ENCODE peak calls at places on chromosomes 6 and 20, in nine cellular contexts. I is IMR-90; T is transverse colon; G is kidney epithelial cell; Q is HL-60; H is effector memory CD4-positive, alpha-beta T cell; B is breast epithelium; Y is PC-9; V is CD8-positive, alpha-beta T cell. W is an unnamed sample. For H3K27me3, the result is how much of the 10 kb centered on the place peaks cover.

GRCh38 chr6:135438907-135439535 is 58.5 kb downstream of the AHI1 start:
- DNase-seq in I (peak), T (no peak), G (no peak), Q (no peak), H (no peak), B (no peak), Y (no peak), V (no peak), W (no peak)

GRCh38 chr6:20569000-20569610 is 34.8 kb downstream of the CDKAL1 start:
- DNase-seq in I (peak), T (no peak), G (peak), Q (no peak), H (no peak), B (no peak), Y (no peak), V (no peak), W (no peak)

GRCh38 chr6:44219815-44220784 is 3.3 kb upstream of the SLC29A1 start:
- DNase-seq in I (no peak), T (no peak), G (no peak), Q (no peak), H (no peak), B (no peak), Y (no peak), V (no peak), W (no peak)

GRCh38 chr20:38196592-38196991 is 31.5 kb upstream of the TGM2 start:
- DNase-seq in I (peak), T (peak), G (no peak), Q (peak), H (no peak), B (no peak), Y (peak), V (no peak), W (peak)

GRCh38 chr6:7156666-7157278 is 49.0 kb downstream of the RREB1 start:
- DNase-seq in I (peak), T (no peak), G (no peak), Q (no peak), H (no peak), B (no peak), Y (no peak), V (no peak), W (no peak)

GRCh38 chr6:44494011-44494501 is 106.5 kb downstream of the CDC5L start:
- DNase-seq in I (peak), T (no peak), G (peak), Q (no peak), H (no peak), B (no peak), Y (peak), V (no peak), W (no peak)

GRCh38 chr6:121549741-121550140 is 114.3 kb downstream of the GJA1 start:
- DNase-seq in I (peak), T (no peak), G (peak), Q (no peak), H (no peak), B (no peak), Y (no peak), V (no peak), W (no peak)

GRCh38 chr6:106387875-106388274 is 27.4 kb downstream of the CRYBG1 start:
- DNase-seq in I (no peak), T (no peak), G (no peak), Q (no peak), H (no peak), B (no peak), Y (no peak), V (no peak), W (no peak)

GRCh38 chr6:150072201-150072600 is 3.3 kb upstream of the ULBP3 start:
- DNase-seq in I (peak), T (peak), G (peak), Q (no peak), H (no peak), B (peak), Y (peak), V (peak), W (peak)

GRCh38 chr6:14795451-14795850 is 450.4 kb upstream of the JARID2 start:
- DNase-seq in I (no peak), T (no peak), G (no peak), Q (no peak), H (no peak), B (no peak), Y (no peak), V (no peak), W (no peak)

GRCh38 chr6:17904491-17905120 is 82.8 kb downstream of the KIF13A start:
- DNase-seq in I (peak), T (no peak), G (no peak), Q (no peak), H (no peak), B (no peak), Y (no peak), V (no peak), W (peak)

GRCh38 chr6:169252805-169253189 is 849 bp downstream of the THBS2 start:
- DNase-seq in I (no peak), T (no peak), G (no peak), Q (no peak), H (no peak), B (no peak), Y (no peak), V (no peak), W (no peak)

GRCh38 chr6:24614048-24614420 is 32.0 kb downstream of the KIAA0319 start:
- DNase-seq in I (no peak), T (no peak), G (no peak), Q (no peak), H (no peak), B (no peak), Y (no peak), V (no peak), W (no peak)

GRCh38 chr20:11091496-11091895 is 417.7 kb upstream of the JAG1 start:
- DNase-seq in I (no peak), T (no peak), G (no peak), Q (no peak), H (no peak), B (no peak), Y (no peak), V (no peak), W (no peak)

GRCh38 chr20:58361549-58361948 is 27.5 kb upstream of the VAPB start:
- DNase-seq in I (peak), T (no peak), G (no peak), Q (no peak), H (no peak), B (no peak), Y (no peak), V (no peak), W (no peak)

GRCh38 chr20:47146703-47147102 is 209.8 kb downstream of the ZMYND8 start:
- DNase-seq in I (peak), T (no peak), G (peak), Q (no peak), H (no peak), B (no peak), Y (peak), V (no peak), W (no peak)

GRCh38 chr20:2380601-2381000 is at the start of gene TGM6:
- DNase-seq in I (no peak), T (no peak), G (no peak), Q (no peak), H (no peak), B (no peak), Y (no peak), V (no peak), W (no peak)

GRCh38 chr20:34791289-34792020 is 34.0 kb downstream of the NCOA6 start:
- DNase-seq in I (peak), T (no peak), G (no peak), Q (no peak), H (no peak), B (no peak), Y (no peak), V (no peak), W (peak)

GRCh38 chr20:17594443-17594842 is 24.6 kb downstream of the DSTN start:
- DNase-seq in I (peak), T (no peak), G (no peak), Q (no peak), H (no peak), B (peak), Y (peak), V (no peak), W (no peak)

GRCh38 chr20:50533464-50533863 is 23.3 kb downstream of the PTPN1 start:
- DNase-seq in I (no peak), T (no peak), G (no peak), Q (no peak), H (no peak), B (no peak), Y (no peak), V (no peak), W (no peak)

GRCh38 chr20:10711903-10712373 is 38.1 kb upstream of the JAG1 start:
- DNase-seq in I (no peak), T (no peak), G (no peak), Q (no peak), H (no peak), B (no peak), Y (no peak), V (no peak), W (no peak)

GRCh38 chr6:45072014-45072413 is 256.1 kb upstream of the RUNX2 start:
- DNase-seq in I (no peak), T (no peak), G (no peak), Q (peak), H (no peak), B (no peak), Y (no peak), V (no peak), W (no peak)

GRCh38 chr6:7332090-7332745 is 19.2 kb upstream of the SSR1 start:
- DNase-seq in I (no peak), T (no peak), G (no peak), Q (no peak), H (no peak), B (no peak), Y (no peak), V (no peak), W (no peak)

GRCh38 chr6:99589290-99589672 is 17.4 kb upstream of the PRDM13 start:
- DNase-seq in I (no peak), T (no peak), G (no peak), Q (no peak), H (no peak), B (no peak), Y (peak), V (no peak), W (no peak)

GRCh38 chr20:46770330-46771194 is 61.1 kb downstream of the SLC2A10 start:
- DNase-seq in I (peak), T (no peak), G (no peak), Q (no peak), H (no peak), B (no peak), Y (no peak), V (no peak), W (no peak)

GRCh38 chr6:56842602-56843475 is 112.1 kb upstream of the BEND6 start:
- DNase-seq in I (peak), T (peak), G (no peak), Q (no peak), H (no peak), B (no peak), Y (peak), V (no peak), W (peak)

GRCh38 chr6:37741757-37742400 is 44.2 kb upstream of the MDGA1 start:
- DNase-seq in I (no peak), T (peak), G (no peak), Q (no peak), H (no peak), B (no peak), Y (peak), V (no peak), W (no peak)

GRCh38 chr20:48212806-48213509 is 427.7 kb upstream of the SULF2 start:
- DNase-seq in I (no peak), T (no peak), G (no peak), Q (no peak), H (no peak), B (no peak), Y (no peak), V (no peak), W (no peak)

GRCh38 chr20:46708172-46708860 is 1.1 kb upstream of the SLC2A10 start:
- DNase-seq in I (no peak), T (peak), G (no peak), Q (no peak), H (no peak), B (no peak), Y (no peak), V (no peak), W (no peak)

GRCh38 chr20:9409981-9410380 is 104.4 kb upstream of the LAMP5 start:
- DNase-seq in I (peak), T (no peak), G (no peak), Q (no peak), H (no peak), B (no peak), Y (no peak), V (no peak), W (no peak)
- H3K27me3 ChIP-seq in I (under half), T (under half), G (under half), Q (under half), H (under half), B (under half), Y (under half), V (under half), W (under half)

DNA sequence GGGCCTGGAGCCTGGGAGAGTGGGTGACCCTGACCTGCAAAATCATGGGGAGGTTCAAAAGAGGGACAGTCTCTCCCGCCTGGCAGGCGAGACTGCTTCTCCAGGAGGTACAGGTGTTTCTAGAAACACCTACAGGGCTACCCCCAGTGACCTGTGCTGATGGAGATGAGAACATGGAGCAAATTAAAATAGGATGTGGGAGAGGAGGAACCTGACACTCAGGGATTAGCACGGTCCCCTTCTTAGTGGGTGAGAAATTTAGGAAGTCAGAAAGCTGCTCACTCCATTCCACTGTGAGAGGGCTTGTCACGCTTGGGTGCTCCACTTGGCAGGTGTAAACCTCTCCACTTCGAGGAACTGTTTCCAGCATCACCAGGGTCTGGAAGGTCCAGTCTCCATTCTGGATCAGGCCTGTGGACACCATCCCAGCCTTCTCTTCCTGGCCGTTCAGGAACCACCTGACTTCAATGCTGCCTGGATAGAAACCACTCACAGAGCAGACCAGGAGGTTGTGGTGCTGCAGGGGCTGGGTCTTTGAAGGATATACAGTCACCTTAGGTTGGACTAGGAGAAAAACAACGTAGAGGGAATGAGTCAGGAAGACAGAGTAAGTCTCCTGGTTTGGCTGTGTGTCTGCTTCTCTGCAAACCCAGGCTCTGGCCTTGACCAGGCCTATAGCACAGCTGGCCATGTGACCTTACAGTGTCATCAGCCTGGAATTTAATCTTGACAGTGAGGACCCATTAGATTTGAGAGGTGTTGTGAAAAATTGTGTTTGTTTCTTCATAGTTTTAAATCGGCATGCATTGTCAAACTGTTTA is 8.2 kb downstream of the HLA-DRB1 start:
- DNase-seq in I (no peak), T (no peak), G (no peak), Q (no peak), H (no peak), B (no peak), Y (no peak), V (no peak), W (no peak)
- H3K4me3 ChIP-seq in I (no peak), T (no peak), G (no peak), Q (no peak), H (no peak), B (no peak), Y (no peak), V (no peak), W (no peak)

GRCh38 chr6:34062156-34062555 is 83.7 kb downstream of the GRM4 start:
- DNase-seq in I (no peak), T (no peak), G (no peak), Q (no peak), H (no peak), B (no peak), Y (no peak), V (no peak), W (no peak)
- H3K27me3 ChIP-seq in I (half or more), T (under half), G (under half), Q (under half), H (under half), B (under half), Y (half or more), V (under half), W (under half)

GRCh38 chr6:84767591-84768201 is 3.3 kb upstream of the TBX18 start:
- DNase-seq in I (no peak), T (no peak), G (no peak), Q (no peak), H (no peak), B (no peak), Y (no peak), V (no peak), W (no peak)

GRCh38 chr6:84770521-84770920 is 6.1 kb upstream of the TBX18 start:
- DNase-seq in I (no peak), T (no peak), G (no peak), Q (no peak), H (no peak), B (no peak), Y (no peak), V (no peak), W (no peak)

GRCh38 chr6:84766796-84767590 is 2.6 kb upstream of the TBX18 start:
- DNase-seq in I (no peak), T (no peak), G (no peak), Q (no peak), H (no peak), B (no peak), Y (no peak), V (no peak), W (no peak)

GRCh38 chr6:84768442-84769174 is 4.2 kb upstream of the TBX18 start:
- DNase-seq in I (no peak), T (no peak), G (no peak), Q (no peak), H (no peak), B (no peak), Y (no peak), V (no peak), W (no peak)

DNA sequence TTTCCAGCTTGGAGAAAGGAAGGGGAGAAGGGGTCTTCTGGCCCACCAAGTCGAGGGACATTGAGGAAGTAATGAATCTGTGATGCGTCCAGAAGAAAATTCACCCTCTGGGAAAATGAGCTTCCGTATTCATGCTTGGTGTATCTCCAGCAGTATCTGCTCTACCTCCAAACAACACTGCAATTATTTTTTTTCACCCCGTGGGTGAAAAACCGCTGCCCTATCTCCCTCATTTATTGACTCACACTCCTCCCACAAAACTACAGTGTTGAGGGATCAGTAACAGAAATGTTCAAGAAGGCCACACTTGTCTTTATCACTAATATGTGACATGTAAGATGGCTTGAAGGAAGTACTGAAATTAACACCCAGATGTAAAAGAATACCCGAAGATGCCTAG is 4.8 kb upstream of the TBX18 start:
- DNase-seq in I (no peak), T (no peak), G (no peak), Q (no peak), H (no peak), B (no peak), Y (no peak), V (no peak), W (no peak)
- H3K4me3 ChIP-seq in I (no peak), T (no peak), G (no peak), Q (no peak), H (no peak), B (peak), Y (no peak), V (no peak), W (no peak)

GRCh38 chr20:12925863-12926547 is 82.8 kb upstream of the SPTLC3 start:
- DNase-seq in I (no peak), T (no peak), G (no peak), Q (no peak), H (no peak), B (no peak), Y (no peak), V (no peak), W (no peak)
- H3K27me3 ChIP-seq in I (under half), T (under half), G (under half), Q (under half), H (under half), B (under half), Y (under half), V (under half), W (under half)

GRCh38 chr6:30494275-30494990 is 5.1 kb downstream of the HLA-E start:
- DNase-seq in I (no peak), T (no peak), G (no peak), Q (no peak), H (no peak), B (no peak), Y (no peak), V (peak), W (no peak)
- H3K4me3 ChIP-seq in I (no peak), T (no peak), G (no peak), Q (no peak), H (no peak), B (no peak), Y (no peak), V (peak), W (no peak)

GRCh38 chr6:10411915-10412164 is 3.0 kb downstream of the TFAP2A start:
- DNase-seq in I (no peak), T (no peak), G (no peak), Q (no peak), H (no peak), B (no peak), Y (no peak), V (no peak), W (no peak)
- H3K27me3 ChIP-seq in I (half or more), T (half or more), G (half or more), Q (under half), H (half or more), B (under half), Y (under half), V (half or more), W (half or more)

GRCh38 chr20:22449115-22449973 is 135.0 kb downstream of the FOXA2 start:
- DNase-seq in I (no peak), T (no peak), G (no peak), Q (no peak), H (no peak), B (no peak), Y (no peak), V (no peak), W (no peak)

GRCh38 chr20:22442318-22442717 is 142.1 kb downstream of the FOXA2 start:
- DNase-seq in I (no peak), T (no peak), G (no peak), Q (no peak), H (no peak), B (no peak), Y (no peak), V (no peak), W (no peak)

GRCh38 chr20:22447448-22447778 is 137.0 kb downstream of the FOXA2 start:
- DNase-seq in I (no peak), T (no peak), G (no peak), Q (no peak), H (no peak), B (no peak), Y (no peak), V (no peak), W (no peak)

GRCh38 chr20:22450540-22450939 is 133.8 kb downstream of the FOXA2 start:
- DNase-seq in I (no peak), T (no peak), G (no peak), Q (no peak), H (no peak), B (no peak), Y (no peak), V (no peak), W (no peak)

GRCh38 chr20:22446613-22447447 is 137.5 kb downstream of the FOXA2 start:
- DNase-seq in I (no peak), T (no peak), G (no peak), Q (no peak), H (no peak), B (no peak), Y (peak), V (no peak), W (no peak)
- H3K4me3 ChIP-seq in I (no peak), T (no peak), G (no peak), Q (no peak), H (no peak), B (no peak), Y (no peak), V (no peak), W (no peak)

DNA sequence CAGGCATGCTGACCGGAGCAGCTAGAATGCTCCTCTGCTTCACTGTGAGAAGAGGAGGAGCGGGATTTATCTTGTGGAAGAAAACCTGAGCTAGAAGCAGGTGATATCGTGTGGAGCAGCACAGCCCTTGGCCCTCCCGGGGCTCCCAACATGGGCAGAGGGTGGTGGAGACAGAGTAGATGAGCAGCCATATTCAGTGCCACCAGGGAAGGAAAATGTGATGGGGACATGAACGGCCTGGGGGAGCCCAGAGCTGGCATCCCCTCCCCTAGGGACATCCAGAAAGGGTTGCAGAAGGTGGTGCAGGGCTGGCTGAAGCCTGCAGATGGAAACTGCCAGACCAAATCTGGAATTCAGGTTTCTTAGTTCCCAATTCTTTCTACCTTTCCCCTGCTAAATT is 24.9 kb upstream of the TBXT start:
- DNase-seq in I (no peak), T (no peak), G (no peak), Q (no peak), H (no peak), B (no peak), Y (no peak), V (no peak), W (no peak)
- H3K27me3 ChIP-seq in I (under half), T (under half), G (under half), Q (under half), H (under half), B (under half), Y (half or more), V (under half), W (under half)